ENCODE peak calls at places on chromosomes 11 and 22, in seven cellular contexts. One of them, this sample, is unnamed. For H3K4me1, the result is how much of the 10 kb centered on the place peaks cover.

GRCh38 chr22:23196165-23196564 is 15.9 kb downstream of the BCR start:
- DNase-seq in testis: no peak
- DNase-seq in psoas muscle: no peak
- DNase-seq in OCI-LY7: no peak
- DNase-seq in lung: no peak
- DNase-seq in suprapubic skin: no peak
- DNase-seq in A549: no peak
- DNase-seq in this sample: no peak

GRCh38 chr22:19543970-19544708 is 19.9 kb upstream of the CLDN5 start:
- DNase-seq in lung: no peak
- DNase-seq in OCI-LY7: no peak
- DNase-seq in suprapubic skin: no peak
- DNase-seq in psoas muscle: no peak
- DNase-seq in testis: no peak
- DNase-seq in A549: no peak
- DNase-seq in this sample: no peak

GRCh38 chr11:114239632-114240224 is 56.5 kb upstream of the NNMT start:
- DNase-seq in testis: no peak
- DNase-seq in lung: no peak
- DNase-seq in OCI-LY7: no peak
- DNase-seq in A549: no peak
- DNase-seq in suprapubic skin: no peak
- DNase-seq in psoas muscle: no peak
- DNase-seq in this sample: no peak

GRCh38 chr22:29700206-29700948 is 19.4 kb upstream of the CABP7 start:
- DNase-seq in OCI-LY7: no peak
- DNase-seq in psoas muscle: no peak
- DNase-seq in lung: no peak
- DNase-seq in suprapubic skin: peak
- DNase-seq in testis: no peak
- DNase-seq in A549: no peak
- DNase-seq in this sample: no peak

GRCh38 chr22:42937164-42937854 is 77.6 kb downstream of the PACSIN2 start:
- DNase-seq in lung: peak
- DNase-seq in suprapubic skin: peak
- DNase-seq in A549: peak
- DNase-seq in OCI-LY7: peak
- DNase-seq in testis: no peak
- DNase-seq in psoas muscle: no peak
- DNase-seq in this sample: peak

GRCh38 chr11:114796954-114797721 is 118.8 kb downstream of the NXPE2 start:
- DNase-seq in psoas muscle: peak
- DNase-seq in A549: no peak
- DNase-seq in lung: no peak
- DNase-seq in suprapubic skin: no peak
- DNase-seq in OCI-LY7: no peak
- DNase-seq in testis: no peak
- DNase-seq in this sample: no peak

GRCh38 chr11:100681064-100681502 is 6.0 kb upstream of the ARHGAP42 start:
- DNase-seq in A549: peak
- DNase-seq in OCI-LY7: peak
- DNase-seq in testis: peak
- DNase-seq in suprapubic skin: peak
- DNase-seq in lung: peak
- DNase-seq in psoas muscle: peak
- DNase-seq in this sample: peak

GRCh38 chr11:43504316-43504950 is 145.7 kb downstream of the TTC17 start:
- DNase-seq in testis: peak
- DNase-seq in psoas muscle: no peak
- DNase-seq in A549: peak
- DNase-seq in suprapubic skin: no peak
- DNase-seq in OCI-LY7: peak
- DNase-seq in lung: no peak
- DNase-seq in this sample: no peak

GRCh38 chr11:10317776-10318526 is 13.1 kb downstream of the ADM start:
- DNase-seq in psoas muscle: no peak
- DNase-seq in A549: no peak
- DNase-seq in lung: no peak
- DNase-seq in suprapubic skin: no peak
- DNase-seq in OCI-LY7: peak
- DNase-seq in testis: no peak
- DNase-seq in this sample: no peak

GRCh38 chr22:39664485-39665200 is 94.1 kb downstream of the CACNA1I start:
- DNase-seq in testis: peak
- DNase-seq in psoas muscle: no peak
- DNase-seq in lung: no peak
- DNase-seq in OCI-LY7: no peak
- DNase-seq in suprapubic skin: no peak
- DNase-seq in A549: no peak
- DNase-seq in this sample: no peak

GRCh38 chr11:3022300-3022967 is 30.3 kb upstream of the NAP1L4 start:
- DNase-seq in psoas muscle: no peak
- DNase-seq in lung: no peak
- DNase-seq in A549: no peak
- DNase-seq in suprapubic skin: no peak
- DNase-seq in testis: no peak
- DNase-seq in OCI-LY7: peak
- DNase-seq in this sample: no peak

GRCh38 chr11:69817265-69818236 is 1.7 kb downstream of the FGF3 start:
- DNase-seq in lung: no peak
- DNase-seq in psoas muscle: no peak
- DNase-seq in OCI-LY7: no peak
- DNase-seq in A549: peak
- DNase-seq in suprapubic skin: no peak
- DNase-seq in testis: no peak
- DNase-seq in this sample: no peak

GRCh38 chr11:26134481-26135355 is 197.2 kb upstream of the ANO3 start:
- DNase-seq in psoas muscle: no peak
- DNase-seq in OCI-LY7: peak
- DNase-seq in suprapubic skin: no peak
- DNase-seq in A549: peak
- DNase-seq in lung: no peak
- DNase-seq in testis: no peak
- DNase-seq in this sample: no peak

GRCh38 chr22:47631571-47632102 is 869.2 kb downstream of the TBC1D22A start:
- DNase-seq in OCI-LY7: no peak
- DNase-seq in A549: no peak
- DNase-seq in lung: peak
- DNase-seq in psoas muscle: no peak
- DNase-seq in testis: peak
- DNase-seq in suprapubic skin: no peak
- DNase-seq in this sample: no peak

GRCh38 chr11:284081-285020 is 4.6 kb upstream of the PGGHG start:
- DNase-seq in testis: peak
- DNase-seq in suprapubic skin: no peak
- DNase-seq in lung: no peak
- DNase-seq in OCI-LY7: no peak
- DNase-seq in psoas muscle: peak
- DNase-seq in A549: no peak
- DNase-seq in this sample: peak

GRCh38 chr11:93041682-93042081 is 72.2 kb downstream of the MTNR1B start:
- DNase-seq in psoas muscle: no peak
- DNase-seq in testis: no peak
- DNase-seq in lung: no peak
- DNase-seq in suprapubic skin: no peak
- DNase-seq in OCI-LY7: no peak
- DNase-seq in A549: no peak
- DNase-seq in this sample: no peak

GRCh38 chr11:71447791-71448256 is 369 bp downstream of the DHCR7 start:
- DNase-seq in psoas muscle: no peak
- DNase-seq in suprapubic skin: no peak
- DNase-seq in OCI-LY7: peak
- DNase-seq in testis: no peak
- DNase-seq in A549: no peak
- DNase-seq in lung: peak
- DNase-seq in this sample: no peak

GRCh38 chr11:120929664-120930154 is 94.2 kb upstream of the TBCEL start:
- DNase-seq in OCI-LY7: peak
- DNase-seq in psoas muscle: no peak
- DNase-seq in lung: no peak
- DNase-seq in testis: peak
- DNase-seq in suprapubic skin: no peak
- DNase-seq in A549: peak
- DNase-seq in this sample: no peak

GRCh38 chr11:129731316-129731715 is 84.3 kb upstream of the TMEM45B start:
- DNase-seq in psoas muscle: no peak
- DNase-seq in suprapubic skin: no peak
- DNase-seq in OCI-LY7: no peak
- DNase-seq in A549: peak
- DNase-seq in lung: no peak
- DNase-seq in testis: no peak
- DNase-seq in this sample: no peak

GRCh38 chr22:27624705-27625104 is 176.9 kb downstream of the MN1 start:
- DNase-seq in OCI-LY7: no peak
- DNase-seq in A549: no peak
- DNase-seq in psoas muscle: no peak
- DNase-seq in testis: no peak
- DNase-seq in lung: no peak
- DNase-seq in suprapubic skin: no peak
- DNase-seq in this sample: no peak

GRCh38 chr22:42976534-42976933 is 38.4 kb downstream of the PACSIN2 start:
- DNase-seq in suprapubic skin: no peak
- DNase-seq in lung: no peak
- DNase-seq in A549: no peak
- DNase-seq in OCI-LY7: no peak
- DNase-seq in psoas muscle: no peak
- DNase-seq in testis: no peak
- DNase-seq in this sample: no peak

DNA sequence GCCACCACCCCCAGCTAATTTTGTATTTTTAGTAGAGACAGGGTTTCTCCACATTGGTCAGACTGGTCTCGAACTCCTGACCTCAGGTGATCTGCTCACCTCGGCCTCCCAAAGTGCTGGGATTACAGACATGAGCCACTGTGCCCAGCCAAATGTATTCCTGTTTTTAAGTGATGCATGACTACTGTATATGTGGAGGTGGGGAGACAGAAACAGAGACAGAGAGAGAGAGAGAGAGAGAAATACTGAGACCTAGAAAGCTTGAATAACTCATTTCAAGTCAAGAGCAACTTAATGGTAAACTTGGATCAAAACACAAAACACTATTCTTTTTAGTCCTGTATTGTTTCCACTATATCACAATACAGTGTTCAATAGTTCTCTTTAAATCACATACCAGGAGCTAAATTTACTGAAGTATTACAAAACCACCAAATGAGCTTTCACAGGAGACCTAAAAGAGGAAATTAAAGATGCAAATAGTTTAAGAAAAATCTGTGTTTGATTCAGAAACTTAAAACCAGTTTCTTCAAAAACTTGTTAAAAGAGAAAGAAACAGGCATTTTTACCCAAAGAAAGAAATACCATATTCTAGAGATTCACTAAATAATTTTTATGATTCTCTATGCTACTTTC is 188.7 kb downstream of the ETS1 start:
- DNase-seq in suprapubic skin: no peak
- DNase-seq in OCI-LY7: peak
- DNase-seq in psoas muscle: no peak
- DNase-seq in testis: no peak
- DNase-seq in lung: no peak
- DNase-seq in A549: no peak
- DNase-seq in this sample: no peak
- H3K27ac ChIP-seq in suprapubic skin: no peak
- H3K27ac ChIP-seq in OCI-LY7: peak
- H3K27ac ChIP-seq in psoas muscle: peak
- H3K27ac ChIP-seq in testis: no peak
- H3K27ac ChIP-seq in lung: no peak
- H3K27ac ChIP-seq in A549: no peak
- H3K27ac ChIP-seq in this sample: no peak

GRCh38 chr11:18321622-18321990 is 334 bp downstream of the HPS5 start:
- DNase-seq in psoas muscle: no peak
- DNase-seq in testis: no peak
- DNase-seq in OCI-LY7: peak
- DNase-seq in A549: no peak
- DNase-seq in suprapubic skin: no peak
- DNase-seq in lung: no peak
- DNase-seq in this sample: no peak
- TF ChIP-seq CTCF in psoas muscle: no peak
- TF ChIP-seq CTCF in testis: no peak
- TF ChIP-seq CTCF in OCI-LY7: no peak
- TF ChIP-seq CTCF in A549: no peak
- TF ChIP-seq CTCF in suprapubic skin: no peak
- TF ChIP-seq CTCF in lung: no peak
- TF ChIP-seq CTCF in this sample: no peak

GRCh38 chr11:45294499-45294898 is 8.4 kb upstream of the SYT13 start:
- DNase-seq in OCI-LY7: no peak
- DNase-seq in psoas muscle: no peak
- DNase-seq in A549: no peak
- DNase-seq in suprapubic skin: no peak
- DNase-seq in testis: no peak
- DNase-seq in lung: no peak
- DNase-seq in this sample: no peak

GRCh38 chr11:45300715-45301114 is 14.6 kb upstream of the SYT13 start:
- DNase-seq in testis: no peak
- DNase-seq in A549: no peak
- DNase-seq in psoas muscle: no peak
- DNase-seq in OCI-LY7: no peak
- DNase-seq in suprapubic skin: no peak
- DNase-seq in lung: no peak
- DNase-seq in this sample: no peak

GRCh38 chr11:45301537-45302246 is 15.6 kb upstream of the SYT13 start:
- DNase-seq in testis: no peak
- DNase-seq in OCI-LY7: peak
- DNase-seq in psoas muscle: no peak
- DNase-seq in A549: no peak
- DNase-seq in lung: no peak
- DNase-seq in suprapubic skin: no peak
- DNase-seq in this sample: no peak

GRCh38 chr11:45296085-45296484 is 9.9 kb upstream of the SYT13 start:
- DNase-seq in A549: no peak
- DNase-seq in psoas muscle: no peak
- DNase-seq in testis: no peak
- DNase-seq in OCI-LY7: no peak
- DNase-seq in lung: no peak
- DNase-seq in suprapubic skin: no peak
- DNase-seq in this sample: no peak

GRCh38 chr11:45298718-45299117 is 12.6 kb upstream of the SYT13 start:
- DNase-seq in OCI-LY7: peak
- DNase-seq in A549: no peak
- DNase-seq in psoas muscle: no peak
- DNase-seq in suprapubic skin: no peak
- DNase-seq in lung: no peak
- DNase-seq in testis: no peak
- DNase-seq in this sample: no peak
- H3K4me1 ChIP-seq in OCI-LY7: under half
- H3K4me1 ChIP-seq in A549: under half
- H3K4me1 ChIP-seq in psoas muscle: under half
- H3K4me1 ChIP-seq in suprapubic skin: under half
- H3K4me1 ChIP-seq in lung: under half
- H3K4me1 ChIP-seq in testis: under half
- H3K4me1 ChIP-seq in this sample: under half

DNA sequence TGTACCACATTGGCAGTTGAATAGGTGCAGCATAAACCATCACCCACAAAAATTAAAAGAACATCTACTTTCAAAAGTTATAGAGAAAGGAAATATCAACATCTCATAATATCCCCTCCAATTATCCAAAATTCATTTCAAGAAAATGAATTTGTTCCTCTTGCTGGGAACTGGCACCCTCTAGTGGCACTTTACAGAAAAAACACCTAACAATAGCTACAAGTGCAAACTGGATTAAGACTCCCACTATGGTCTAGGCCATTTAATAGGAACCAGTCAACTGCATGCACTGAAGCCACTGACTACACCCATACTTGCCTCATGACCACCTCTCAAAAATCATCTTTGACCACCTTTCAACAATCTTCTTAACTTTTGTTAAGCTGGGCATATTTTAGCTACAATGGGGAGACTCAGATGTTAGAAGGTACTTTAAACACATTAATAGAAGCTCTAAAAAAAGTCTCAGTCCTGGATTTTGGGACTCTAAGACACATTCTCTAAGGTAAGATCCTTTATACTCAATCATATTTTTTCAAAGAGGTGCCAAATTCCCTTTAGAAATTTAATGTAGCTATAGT is 17.3 kb downstream of the TRAF6 start:
- DNase-seq in lung: no peak
- DNase-seq in suprapubic skin: no peak
- DNase-seq in OCI-LY7: peak
- DNase-seq in A549: peak
- DNase-seq in psoas muscle: no peak
- DNase-seq in testis: no peak
- DNase-seq in this sample: no peak
- H3K27ac ChIP-seq in lung: no peak
- H3K27ac ChIP-seq in suprapubic skin: no peak
- H3K27ac ChIP-seq in OCI-LY7: no peak
- H3K27ac ChIP-seq in A549: no peak
- H3K27ac ChIP-seq in psoas muscle: no peak
- H3K27ac ChIP-seq in testis: no peak
- H3K27ac ChIP-seq in this sample: no peak